ENCODE peak calls at places on chromosome 20, in six cellular contexts. One of them, this sample, is unnamed.

GRCh38 chr20:31551163-31551562 is 36.9 kb downstream of the HM13 start:
- DNase-seq in smooth muscle cell of the brain vasculature: no peak
- DNase-seq in GM20000: no peak
- DNase-seq in GF-D8: no peak
- DNase-seq in stimulated activated CD4-positive, alpha-beta T cell treated with anti-CD3 and anti-CD28 coated beads, Interleukin-1b, Interleukin-23, amount 100 ng/mL, for 1 hour: no peak
- DNase-seq in kidney tubule cell: no peak
- DNase-seq in this sample: no peak

GRCh38 chr20:13772529-13772928 is 12.2 kb downstream of the ESF1 start:
- DNase-seq in GF-D8: no peak
- DNase-seq in GM20000: no peak
- DNase-seq in stimulated activated CD4-positive, alpha-beta T cell treated with anti-CD3 and anti-CD28 coated beads, Interleukin-1b, Interleukin-23, amount 100 ng/mL, for 1 hour: no peak
- DNase-seq in kidney tubule cell: no peak
- DNase-seq in smooth muscle cell of the brain vasculature: no peak
- DNase-seq in this sample: no peak

GRCh38 chr20:50136822-50137599 is 16.5 kb downstream of the PEDS1 start:
- DNase-seq in GF-D8: no peak
- DNase-seq in GM20000: no peak
- DNase-seq in smooth muscle cell of the brain vasculature: no peak
- DNase-seq in kidney tubule cell: peak; percentile 71
- DNase-seq in stimulated activated CD4-positive, alpha-beta T cell treated with anti-CD3 and anti-CD28 coated beads, Interleukin-1b, Interleukin-23, amount 100 ng/mL, for 1 hour: no peak
- DNase-seq in this sample: no peak

GRCh38 chr20:11544029-11544678 is 373.5 kb upstream of the BTBD3 start:
- DNase-seq in stimulated activated CD4-positive, alpha-beta T cell treated with anti-CD3 and anti-CD28 coated beads, Interleukin-1b, Interleukin-23, amount 100 ng/mL, for 1 hour: no peak
- DNase-seq in smooth muscle cell of the brain vasculature: peak; percentile 70
- DNase-seq in GM20000: peak; percentile 52
- DNase-seq in kidney tubule cell: peak; percentile 84
- DNase-seq in GF-D8: no peak
- DNase-seq in this sample: no peak

GRCh38 chr20:5197270-5197827 is 70.5 kb downstream of the CDS2 start:
- DNase-seq in GM20000: no peak
- DNase-seq in stimulated activated CD4-positive, alpha-beta T cell treated with anti-CD3 and anti-CD28 coated beads, Interleukin-1b, Interleukin-23, amount 100 ng/mL, for 1 hour: no peak
- DNase-seq in GF-D8: no peak
- DNase-seq in smooth muscle cell of the brain vasculature: no peak
- DNase-seq in kidney tubule cell: no peak
- DNase-seq in this sample: no peak

GRCh38 chr20:6673071-6673470 is 94.4 kb upstream of the BMP2 start:
- DNase-seq in GM20000: no peak
- DNase-seq in GF-D8: no peak
- DNase-seq in smooth muscle cell of the brain vasculature: no peak
- DNase-seq in stimulated activated CD4-positive, alpha-beta T cell treated with anti-CD3 and anti-CD28 coated beads, Interleukin-1b, Interleukin-23, amount 100 ng/mL, for 1 hour: no peak
- DNase-seq in kidney tubule cell: no peak
- DNase-seq in this sample: no peak

GRCh38 chr20:45406260-45407066 is 1.6 kb upstream of the DBNDD2 start:
- DNase-seq in GF-D8: no peak
- DNase-seq in smooth muscle cell of the brain vasculature: no peak
- DNase-seq in stimulated activated CD4-positive, alpha-beta T cell treated with anti-CD3 and anti-CD28 coated beads, Interleukin-1b, Interleukin-23, amount 100 ng/mL, for 1 hour: no peak
- DNase-seq in kidney tubule cell: peak; percentile 70
- DNase-seq in GM20000: peak; percentile 53
- DNase-seq in this sample: no peak

GRCh38 chr20:19783966-19784401 is 25.9 kb downstream of the RIN2 start:
- DNase-seq in smooth muscle cell of the brain vasculature: no peak
- DNase-seq in GM20000: no peak
- DNase-seq in GF-D8: no peak
- DNase-seq in stimulated activated CD4-positive, alpha-beta T cell treated with anti-CD3 and anti-CD28 coated beads, Interleukin-1b, Interleukin-23, amount 100 ng/mL, for 1 hour: no peak
- DNase-seq in kidney tubule cell: peak; percentile 71
- DNase-seq in this sample: no peak

GRCh38 chr20:25361287-25361683 is 29.4 kb downstream of the ABHD12 start:
- DNase-seq in GM20000: no peak
- DNase-seq in stimulated activated CD4-positive, alpha-beta T cell treated with anti-CD3 and anti-CD28 coated beads, Interleukin-1b, Interleukin-23, amount 100 ng/mL, for 1 hour: no peak
- DNase-seq in GF-D8: no peak
- DNase-seq in smooth muscle cell of the brain vasculature: no peak
- DNase-seq in kidney tubule cell: peak; percentile 78
- DNase-seq in this sample: no peak

GRCh38 chr20:56324806-56325205 is 34.0 kb upstream of the FAM210B start:
- DNase-seq in GM20000: no peak
- DNase-seq in smooth muscle cell of the brain vasculature: no peak
- DNase-seq in kidney tubule cell: no peak
- DNase-seq in GF-D8: no peak
- DNase-seq in stimulated activated CD4-positive, alpha-beta T cell treated with anti-CD3 and anti-CD28 coated beads, Interleukin-1b, Interleukin-23, amount 100 ng/mL, for 1 hour: no peak
- DNase-seq in this sample: no peak

GRCh38 chr20:17622086-17622850 is 52.4 kb downstream of the DSTN start:
- DNase-seq in smooth muscle cell of the brain vasculature: no peak
- DNase-seq in GF-D8: no peak
- DNase-seq in GM20000: no peak
- DNase-seq in stimulated activated CD4-positive, alpha-beta T cell treated with anti-CD3 and anti-CD28 coated beads, Interleukin-1b, Interleukin-23, amount 100 ng/mL, for 1 hour: no peak
- DNase-seq in kidney tubule cell: no peak
- DNase-seq in this sample: no peak

GRCh38 chr20:19692685-19693119 is 65.4 kb upstream of the RIN2 start:
- DNase-seq in kidney tubule cell: peak; percentile 79
- DNase-seq in stimulated activated CD4-positive, alpha-beta T cell treated with anti-CD3 and anti-CD28 coated beads, Interleukin-1b, Interleukin-23, amount 100 ng/mL, for 1 hour: no peak
- DNase-seq in smooth muscle cell of the brain vasculature: peak; percentile 39
- DNase-seq in GM20000: peak; percentile 66
- DNase-seq in GF-D8: no peak
- DNase-seq in this sample: peak; percentile 25

GRCh38 chr20:58308680-58309527 is 611 bp upstream of the RAB22A start:
- DNase-seq in kidney tubule cell: peak; percentile 61
- DNase-seq in GF-D8: no peak
- DNase-seq in stimulated activated CD4-positive, alpha-beta T cell treated with anti-CD3 and anti-CD28 coated beads, Interleukin-1b, Interleukin-23, amount 100 ng/mL, for 1 hour: no peak
- DNase-seq in smooth muscle cell of the brain vasculature: no peak
- DNase-seq in GM20000: peak; percentile 83
- DNase-seq in this sample: peak; percentile 7

GRCh38 chr20:23047738-23048214 is 1.7 kb downstream of the THBD start:
- DNase-seq in stimulated activated CD4-positive, alpha-beta T cell treated with anti-CD3 and anti-CD28 coated beads, Interleukin-1b, Interleukin-23, amount 100 ng/mL, for 1 hour: no peak
- DNase-seq in GM20000: no peak
- DNase-seq in GF-D8: no peak
- DNase-seq in smooth muscle cell of the brain vasculature: no peak
- DNase-seq in kidney tubule cell: peak; percentile 23
- DNase-seq in this sample: no peak

GRCh38 chr20:62815066-62815991 is 1.5 kb upstream of the COL9A3 start:
- DNase-seq in smooth muscle cell of the brain vasculature: no peak
- DNase-seq in kidney tubule cell: peak; percentile 56
- DNase-seq in GF-D8: no peak
- DNase-seq in GM20000: no peak
- DNase-seq in stimulated activated CD4-positive, alpha-beta T cell treated with anti-CD3 and anti-CD28 coated beads, Interleukin-1b, Interleukin-23, amount 100 ng/mL, for 1 hour: no peak
- DNase-seq in this sample: no peak

GRCh38 chr20:46857061-46857831 is 37.4 kb upstream of the EYA2 start:
- DNase-seq in stimulated activated CD4-positive, alpha-beta T cell treated with anti-CD3 and anti-CD28 coated beads, Interleukin-1b, Interleukin-23, amount 100 ng/mL, for 1 hour: no peak
- DNase-seq in GM20000: no peak
- DNase-seq in GF-D8: no peak
- DNase-seq in kidney tubule cell: no peak
- DNase-seq in smooth muscle cell of the brain vasculature: no peak
- DNase-seq in this sample: no peak

GRCh38 chr20:44706371-44707258 is 8.6 kb upstream of the CCN5 start:
- DNase-seq in stimulated activated CD4-positive, alpha-beta T cell treated with anti-CD3 and anti-CD28 coated beads, Interleukin-1b, Interleukin-23, amount 100 ng/mL, for 1 hour: no peak
- DNase-seq in GF-D8: no peak
- DNase-seq in kidney tubule cell: peak; percentile 31
- DNase-seq in GM20000: no peak
- DNase-seq in smooth muscle cell of the brain vasculature: no peak
- DNase-seq in this sample: no peak

GRCh38 chr20:13515291-13515690 is 123.4 kb downstream of the TASP1 start:
- DNase-seq in smooth muscle cell of the brain vasculature: no peak
- DNase-seq in GF-D8: no peak
- DNase-seq in GM20000: no peak
- DNase-seq in kidney tubule cell: no peak
- DNase-seq in stimulated activated CD4-positive, alpha-beta T cell treated with anti-CD3 and anti-CD28 coated beads, Interleukin-1b, Interleukin-23, amount 100 ng/mL, for 1 hour: no peak
- DNase-seq in this sample: no peak

This sample was measured in CD8-positive, alpha-beta T cell.